ENCODE peak calls at places on chromosome 16, in six cellular contexts. F, Y, P, Q, Z and S are unnamed samples.

GRCh38 chr16:25126820-25127232 is 15.3 kb downstream of the LCMT1 start:
- DNase-seq in Z (peak; percentile 94), Q (peak; percentile 85), F (peak; percentile 77), P (peak; percentile 76), Y (peak; percentile 19), S (peak; percentile 80)

GRCh38 chr16:46986896-46987295 is 13.4 kb upstream of the DNAJA2 start:
- DNase-seq in P (no peak), Q (no peak), Z (peak; percentile 56), F (no peak), Y (no peak), S (no peak)

GRCh38 chr16:55277536-55277935 is 46.5 kb upstream of the IRX6 start:
- DNase-seq in P (no peak), Q (no peak), Y (no peak), F (no peak), Z (no peak), S (no peak)

GRCh38 chr16:68290455-68290854 is 20.3 kb downstream of the SLC7A6OS start:
- DNase-seq in Y (no peak), Q (no peak), F (no peak), Z (no peak), P (no peak), S (no peak)

GRCh38 chr16:46884513-46885293 is 541 bp downstream of the GPT2 start:
- DNase-seq in Z (peak; percentile 34), P (no peak), Q (no peak), Y (peak; percentile 74), F (no peak), S (no peak)

GRCh38 chr16:17370233-17371013 is 100.3 kb downstream of the XYLT1 start:
- DNase-seq in Q (no peak), P (no peak), Y (no peak), F (no peak), Z (peak; percentile 85), S (peak; percentile 60)

GRCh38 chr16:89700649-89701424 is 668 bp downstream of the SPATA2L start:
- DNase-seq in F (peak; percentile 68), Q (peak; percentile 50), Z (peak; percentile 41), P (peak; percentile 31), Y (peak; percentile 62), S (no peak)

GRCh38 chr16:57859331-57859730 is 57.0 kb upstream of the KIFC3 start:
- DNase-seq in Y (peak; percentile 79), Z (peak; percentile 62), F (no peak), Q (peak; percentile 63), P (peak; percentile 53), S (no peak)

GRCh38 chr16:89191901-89192184 is 8.5 kb downstream of the SLC22A31 start:
- DNase-seq in P (no peak), Z (no peak), Y (no peak), Q (no peak), F (no peak), S (no peak)

GRCh38 chr16:28068976-28069375 is 5.5 kb upstream of the GSG1L start:
- DNase-seq in Q (no peak), Y (no peak), P (no peak), Z (no peak), F (no peak), S (no peak)

GRCh38 chr16:70522216-70523000 is 946 bp downstream of the COG4 start:
- DNase-seq in Z (no peak), Q (no peak), Y (peak; percentile 34), F (no peak), P (no peak), S (no peak)

GRCh38 chr16:73546351-73546845 is 498.5 kb upstream of the ZFHX3 start:
- DNase-seq in F (no peak), Y (peak; percentile 79), Z (no peak), Q (no peak), P (no peak), S (no peak)

GRCh38 chr16:27111486-27111885 is 44.8 kb downstream of the C16orf82 start:
- DNase-seq in Q (no peak), Z (no peak), Y (no peak), F (no peak), P (no peak), S (no peak)

GRCh38 chr16:54397190-54397835 is 110.7 kb upstream of the IRX3 start:
- DNase-seq in P (no peak), Q (peak; percentile 79), Z (peak; percentile 47), Y (no peak), F (no peak), S (peak; percentile 15)

GRCh38 chr16:1863681-1864460 is 8.1 kb downstream of the MEIOB start:
- DNase-seq in P (no peak), Q (peak; percentile 29), Y (peak; percentile 69), Z (peak; percentile 33), F (no peak), S (peak; percentile 23)

GRCh38 chr16:24535827-24536226 is 3.5 kb upstream of the RBBP6 start:
- DNase-seq in Z (no peak), F (no peak), Y (no peak), Q (no peak), P (no peak), S (no peak)

GRCh38 chr16:48076455-48077012 is 79.3 kb downstream of the ABCC12 start:
- DNase-seq in F (no peak), Y (peak; percentile 52), Z (peak; percentile 58), Q (peak; percentile 28), P (no peak), S (no peak)

GRCh38 chr16:49050607-49051006 is 231.0 kb downstream of the CBLN1 start:
- DNase-seq in P (no peak), Q (no peak), F (no peak), Z (peak; percentile 3), Y (no peak), S (no peak)

GRCh38 chr16:85265161-85265784 is 153.0 kb upstream of the CIBAR2 start:
- DNase-seq in Z (no peak), P (no peak), Q (no peak), Y (no peak), F (no peak), S (no peak)

GRCh38 chr16:4608704-4608980 is 6.0 kb downstream of the UBALD1 start:
- DNase-seq in Q (no peak), Y (no peak), P (no peak), F (no peak), Z (no peak), S (no peak)

GRCh38 chr16:58515871-58516767 is 802 bp downstream of the SETD6 start:
- DNase-seq in Q (peak; percentile 21), Y (no peak), P (no peak), F (no peak), Z (no peak), S (no peak)

GRCh38 chr16:10578474-10579316 is 1.7 kb downstream of the EMP2 start:
- DNase-seq in Z (peak; percentile 48), Q (no peak), F (no peak), Y (no peak), P (no peak), S (no peak)

GRCh38 chr16:48617104-48617503 is 7.1 kb upstream of the N4BP1 start:
- DNase-seq in Q (no peak), Z (no peak), Y (no peak), F (no peak), P (no peak), S (no peak)

GRCh38 chr16:88613911-88614817 is 24.2 kb upstream of the IL17C start:
- DNase-seq in Q (no peak), P (no peak), Y (no peak), Z (peak; percentile 28), F (no peak), S (no peak)

GRCh38 chr16:89422905-89423630 is 67.3 kb downstream of the ANKRD11 start:
- DNase-seq in Y (no peak), Z (peak; percentile 92), P (peak; percentile 84), Q (peak; percentile 67), F (no peak), S (peak; percentile 55)

GRCh38 chr16:50209548-50210265 is 56.6 kb downstream of the TENT4B start:
- DNase-seq in Y (no peak), Q (no peak), F (no peak), P (no peak), Z (no peak), S (no peak)

GRCh38 chr16:58041628-58041955 is 16.0 kb downstream of the MMP15 start:
- DNase-seq in Q (no peak), P (no peak), F (peak; percentile 41), Y (no peak), Z (no peak), S (no peak)

GRCh38 chr16:47523342-47524006 is 62.3 kb downstream of the PHKB start:
- DNase-seq in Y (no peak), P (peak; percentile 31), Q (no peak), Z (no peak), F (no peak), S (no peak)

GRCh38 chr16:82061861-82062525 is 26.9 kb downstream of the HSD17B2 start:
- DNase-seq in P (no peak), Q (peak; percentile 19), Y (peak; percentile 13), Z (peak; percentile 43), F (no peak), S (no peak)

GRCh38 chr16:54540525-54541180 is 254.1 kb upstream of the IRX3 start:
- DNase-seq in Z (no peak), Y (peak; percentile 32), Q (no peak), F (no peak), P (no peak), S (no peak)

GRCh38 chr16:84413605-84414004 is 45.3 kb downstream of the ATP2C2 start:
- DNase-seq in P (no peak), Q (no peak), Y (no peak), Z (no peak), F (no peak), S (no peak)

GRCh38 chr16:51524555-51525373 is 373.7 kb upstream of the SALL1 start:
- DNase-seq in Y (no peak), Z (peak; percentile 80), Q (peak; percentile 32), F (no peak), P (peak; percentile 36), S (peak; percentile 86)